ENCODE peak calls at places on chromosomes 4 and X, in six cellular contexts. One of them, this sample, is unnamed.

GRCh38 chr4:93184093-93184492 is 644.5 kb upstream of the ATOH1 start:
- DNase-seq in GM12878: no peak
- DNase-seq in A549: no peak
- DNase-seq in HepG2: no peak
- DNase-seq in NB4: no peak
- DNase-seq in K562: no peak
- DNase-seq in this sample: no peak

GRCh38 chrX:108270280-108270679 is 167.9 kb downstream of the COL4A6 start:
- DNase-seq in GM12878: no peak
- DNase-seq in A549: peak; percentile 6
- DNase-seq in HepG2: no peak
- DNase-seq in NB4: no peak
- DNase-seq in K562: no peak
- DNase-seq in this sample: no peak

GRCh38 chr4:185242749-185243533 is 33.5 kb downstream of the SNX25 start:
- DNase-seq in GM12878: no peak
- DNase-seq in A549: no peak
- DNase-seq in HepG2: no peak
- DNase-seq in NB4: peak; percentile 14
- DNase-seq in K562: no peak
- DNase-seq in this sample: peak; percentile 57

GRCh38 chr4:183783933-183784622 is 121.0 kb upstream of the STOX2 start:
- DNase-seq in GM12878: no peak
- DNase-seq in A549: no peak
- DNase-seq in HepG2: no peak
- DNase-seq in NB4: no peak
- DNase-seq in K562: no peak
- DNase-seq in this sample: no peak

GRCh38 chrX:23616361-23616760 is 50.9 kb upstream of the PRDX4 start:
- DNase-seq in GM12878: no peak
- DNase-seq in A549: peak; percentile 25
- DNase-seq in HepG2: peak; percentile 0
- DNase-seq in NB4: peak; percentile 29
- DNase-seq in K562: peak; percentile 39
- DNase-seq in this sample: peak; percentile 12

GRCh38 chr4:71648923-71649322 is 135.0 kb downstream of the GC start:
- DNase-seq in GM12878: no peak
- DNase-seq in A549: no peak
- DNase-seq in HepG2: no peak
- DNase-seq in NB4: no peak
- DNase-seq in K562: no peak
- DNase-seq in this sample: no peak

GRCh38 chr4:13706716-13707115 is 79.2 kb upstream of the BOD1L1 start:
- DNase-seq in GM12878: no peak
- DNase-seq in A549: no peak
- DNase-seq in HepG2: no peak
- DNase-seq in NB4: no peak
- DNase-seq in K562: no peak
- DNase-seq in this sample: no peak

GRCh38 chr4:114109776-114110175 is 130.3 kb upstream of the ARSJ start:
- DNase-seq in GM12878: no peak
- DNase-seq in A549: no peak
- DNase-seq in HepG2: no peak
- DNase-seq in NB4: no peak
- DNase-seq in K562: no peak
- DNase-seq in this sample: no peak

GRCh38 chr4:146640459-146641061 is 1.9 kb downstream of the POU4F2 start:
- DNase-seq in GM12878: no peak
- DNase-seq in A549: no peak
- DNase-seq in HepG2: no peak
- DNase-seq in NB4: no peak
- DNase-seq in K562: no peak
- DNase-seq in this sample: no peak

GRCh38 chr4:66300336-66300934 is 630.1 kb upstream of the EPHA5 start:
- DNase-seq in GM12878: no peak
- DNase-seq in A549: no peak
- DNase-seq in HepG2: no peak
- DNase-seq in NB4: no peak
- DNase-seq in K562: no peak
- DNase-seq in this sample: peak; percentile 7

GRCh38 chrX:9538544-9539045 is 73.7 kb downstream of the TBL1X start:
- DNase-seq in GM12878: no peak
- DNase-seq in A549: no peak
- DNase-seq in HepG2: peak; percentile 83
- DNase-seq in NB4: peak; percentile 39
- DNase-seq in K562: no peak
- DNase-seq in this sample: no peak

GRCh38 chr4:140302151-140302859 is 71.1 kb upstream of the SCOC start:
- DNase-seq in GM12878: no peak
- DNase-seq in A549: no peak
- DNase-seq in HepG2: no peak
- DNase-seq in NB4: no peak
- DNase-seq in K562: no peak
- DNase-seq in this sample: no peak

GRCh38 chr4:56184214-56184613 is 203.1 kb downstream of the AASDH start:
- DNase-seq in GM12878: no peak
- DNase-seq in A549: no peak
- DNase-seq in HepG2: no peak
- DNase-seq in NB4: no peak
- DNase-seq in K562: no peak
- DNase-seq in this sample: no peak

GRCh38 chr4:56183344-56183959 is 203.8 kb downstream of the AASDH start:
- DNase-seq in GM12878: peak; percentile 7
- DNase-seq in A549: peak; percentile 18
- DNase-seq in HepG2: no peak
- DNase-seq in NB4: peak; percentile 22
- DNase-seq in K562: peak; percentile 22
- DNase-seq in this sample: peak; percentile 10

GRCh38 chr4:56187601-56188177 is 199.6 kb downstream of the AASDH start:
- DNase-seq in GM12878: no peak
- DNase-seq in A549: no peak
- DNase-seq in HepG2: no peak
- DNase-seq in NB4: no peak
- DNase-seq in K562: no peak
- DNase-seq in this sample: no peak

GRCh38 chr4:56182356-56182755 is 204.9 kb downstream of the AASDH start:
- DNase-seq in GM12878: no peak
- DNase-seq in A549: no peak
- DNase-seq in HepG2: no peak
- DNase-seq in NB4: peak; percentile 80
- DNase-seq in K562: no peak
- DNase-seq in this sample: no peak

DNA sequence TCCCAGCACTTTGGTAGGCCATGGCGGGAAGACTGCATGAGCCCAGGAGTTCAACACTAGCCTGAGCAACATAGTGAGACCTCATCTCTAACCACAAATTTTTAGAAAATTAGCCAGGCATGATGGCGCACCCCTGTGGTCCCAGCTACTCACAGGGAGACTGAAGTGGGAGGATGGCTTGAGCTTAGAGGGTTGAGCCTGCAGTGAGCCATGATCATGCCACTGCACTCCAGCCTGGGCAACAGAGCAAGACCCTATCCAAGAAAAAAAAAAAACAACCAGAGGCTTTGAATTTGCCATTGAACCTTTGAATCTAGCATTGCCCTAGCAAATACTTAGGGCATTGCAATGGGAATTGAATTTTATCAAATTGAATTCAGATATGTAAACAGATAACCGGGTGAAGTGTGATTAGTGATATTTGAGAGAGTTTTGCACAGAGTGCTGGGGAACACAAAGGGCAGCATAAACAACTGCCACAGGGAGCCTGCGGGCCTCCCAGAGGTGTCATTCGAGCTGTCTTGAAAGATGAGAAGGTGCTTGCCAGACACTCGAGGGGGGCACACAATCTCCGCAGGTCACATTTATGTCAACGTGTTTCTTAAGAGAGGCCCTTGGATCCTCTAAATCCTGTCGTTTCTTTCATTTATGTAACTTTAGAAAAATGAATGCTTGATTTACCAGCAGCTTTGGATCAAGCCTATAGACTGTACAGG is 200.3 kb downstream of the AASDH start:
- DNase-seq in GM12878: no peak
- DNase-seq in A549: no peak
- DNase-seq in HepG2: no peak
- DNase-seq in NB4: no peak
- DNase-seq in K562: no peak
- DNase-seq in this sample: no peak
- TF ChIP-seq MYC in GM12878: no peak
- TF ChIP-seq MYC in A549: no peak
- TF ChIP-seq MYC in HepG2: no peak
- TF ChIP-seq MYC in NB4: no peak
- TF ChIP-seq MYC in K562: no peak
- TF ChIP-seq MYC in this sample: no peak

GRCh38 chr4:186901850-186902249 is 178.2 kb upstream of the FAT1 start:
- DNase-seq in GM12878: no peak
- DNase-seq in A549: no peak
- DNase-seq in HepG2: no peak
- DNase-seq in NB4: no peak
- DNase-seq in K562: no peak
- DNase-seq in this sample: no peak

GRCh38 chr4:186900980-186901379 is 177.3 kb upstream of the FAT1 start:
- DNase-seq in GM12878: no peak
- DNase-seq in A549: peak; percentile 8
- DNase-seq in HepG2: peak; percentile 17
- DNase-seq in NB4: no peak
- DNase-seq in K562: no peak
- DNase-seq in this sample: no peak

GRCh38 chr4:186902361-186902760 is 178.7 kb upstream of the FAT1 start:
- DNase-seq in GM12878: no peak
- DNase-seq in A549: no peak
- DNase-seq in HepG2: no peak
- DNase-seq in NB4: no peak
- DNase-seq in K562: no peak
- DNase-seq in this sample: no peak

GRCh38 chr4:186898367-186898766 is 174.7 kb upstream of the FAT1 start:
- DNase-seq in GM12878: no peak
- DNase-seq in A549: no peak
- DNase-seq in HepG2: no peak
- DNase-seq in NB4: no peak
- DNase-seq in K562: no peak
- DNase-seq in this sample: no peak

GRCh38 chr4:186900232-186900900 is 176.7 kb upstream of the FAT1 start:
- DNase-seq in GM12878: no peak
- DNase-seq in A549: peak; percentile 42
- DNase-seq in HepG2: no peak
- DNase-seq in NB4: no peak
- DNase-seq in K562: peak; percentile 67
- DNase-seq in this sample: peak; percentile 91
- TF ChIP-seq MYC in GM12878: no peak
- TF ChIP-seq MYC in A549: no peak
- TF ChIP-seq MYC in HepG2: no peak
- TF ChIP-seq MYC in NB4: no peak
- TF ChIP-seq MYC in K562: no peak
- TF ChIP-seq MYC in this sample: no peak

GRCh38 chrX:87337267-87337666 is 180.3 kb upstream of the KLHL4 start:
- DNase-seq in GM12878: no peak
- DNase-seq in A549: no peak
- DNase-seq in HepG2: no peak
- DNase-seq in NB4: no peak
- DNase-seq in K562: no peak
- DNase-seq in this sample: no peak

DNA sequence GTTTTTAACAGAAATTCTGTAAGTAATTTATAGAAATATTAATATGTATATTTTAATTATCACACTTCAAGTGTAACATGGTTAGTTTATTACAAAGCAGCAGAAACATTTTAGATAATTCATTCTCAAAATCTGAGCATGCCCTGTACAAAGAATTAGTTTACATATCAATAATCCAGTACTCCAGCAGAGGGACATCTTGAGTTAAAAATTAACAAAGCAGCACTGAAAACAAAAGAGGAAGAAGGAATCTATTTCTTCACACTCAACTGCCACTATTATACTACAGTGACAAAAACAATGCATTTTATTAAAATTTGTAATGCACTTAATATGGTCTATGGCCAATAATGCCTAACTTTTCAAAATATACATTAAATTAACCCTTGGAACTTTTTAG is 179.1 kb upstream of the KLHL4 start:
- DNase-seq in GM12878: no peak
- DNase-seq in A549: peak; percentile 33
- DNase-seq in HepG2: peak; percentile 5
- DNase-seq in NB4: peak; percentile 51
- DNase-seq in K562: peak; percentile 2
- DNase-seq in this sample: peak; percentile 50
- TF ChIP-seq MYC in GM12878: no peak
- TF ChIP-seq MYC in A549: no peak
- TF ChIP-seq MYC in HepG2: no peak
- TF ChIP-seq MYC in NB4: no peak
- TF ChIP-seq MYC in K562: no peak
- TF ChIP-seq MYC in this sample: no peak

GRCh38 chrX:21735753-21736127 is 22.2 kb downstream of the SMPX start:
- DNase-seq in GM12878: no peak
- DNase-seq in A549: no peak
- DNase-seq in HepG2: no peak
- DNase-seq in NB4: no peak
- DNase-seq in K562: no peak
- DNase-seq in this sample: no peak

GRCh38 chrX:21740329-21741274 is 17.3 kb downstream of the SMPX start:
- DNase-seq in GM12878: no peak
- DNase-seq in A549: no peak
- DNase-seq in HepG2: peak; percentile 59
- DNase-seq in NB4: no peak
- DNase-seq in K562: no peak
- DNase-seq in this sample: no peak

GRCh38 chrX:21741378-21741777 is 16.5 kb downstream of the SMPX start:
- DNase-seq in GM12878: no peak
- DNase-seq in A549: no peak
- DNase-seq in HepG2: no peak
- DNase-seq in NB4: no peak
- DNase-seq in K562: no peak
- DNase-seq in this sample: no peak

GRCh38 chrX:21738950-21739287 is 19.0 kb downstream of the SMPX start:
- DNase-seq in GM12878: no peak
- DNase-seq in A549: no peak
- DNase-seq in HepG2: no peak
- DNase-seq in NB4: no peak
- DNase-seq in K562: no peak
- DNase-seq in this sample: no peak

DNA sequence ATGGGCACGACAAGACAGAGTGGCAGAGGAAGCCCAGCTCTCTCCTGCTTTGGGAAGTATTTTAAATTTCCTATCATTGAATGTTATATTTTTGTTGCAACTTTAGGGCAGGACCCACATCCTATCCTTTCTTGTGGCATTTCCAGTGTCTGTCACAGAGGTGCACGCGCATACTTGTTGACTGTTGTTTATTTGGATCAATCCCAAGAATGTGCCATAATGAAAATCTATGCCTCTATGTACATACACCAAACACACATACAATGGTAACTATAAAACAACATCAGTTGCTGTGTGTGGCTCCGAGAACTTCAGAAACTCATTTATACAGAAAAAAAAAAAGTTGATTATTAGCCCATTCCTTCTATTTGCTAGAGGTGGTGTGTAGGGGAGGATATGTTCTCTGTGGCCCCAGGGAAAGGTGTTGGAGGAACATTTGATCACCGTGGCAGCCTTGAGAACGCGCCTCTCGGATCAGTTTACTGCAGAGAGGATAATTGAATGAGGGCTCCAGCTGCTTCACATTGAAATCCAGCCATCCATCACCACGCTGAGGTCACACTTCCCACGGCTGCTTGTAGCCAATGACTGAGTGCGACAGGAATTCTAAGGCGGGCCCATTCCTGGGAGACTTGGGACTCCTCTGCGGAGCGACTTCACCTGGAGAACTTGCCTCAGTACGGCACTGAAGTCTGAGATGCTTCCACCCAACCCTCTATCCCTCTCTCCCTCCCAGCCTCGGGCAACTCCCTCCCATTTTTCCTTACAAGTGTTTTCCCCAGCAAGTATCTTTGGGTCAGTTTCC is 19.6 kb downstream of the SMPX start:
- DNase-seq in GM12878: no peak
- DNase-seq in A549: peak; percentile 2
- DNase-seq in HepG2: no peak
- DNase-seq in NB4: no peak
- DNase-seq in K562: no peak
- DNase-seq in this sample: no peak
- TF ChIP-seq MYC in GM12878: no peak
- TF ChIP-seq MYC in A549: no peak
- TF ChIP-seq MYC in HepG2: no peak
- TF ChIP-seq MYC in NB4: no peak
- TF ChIP-seq MYC in K562: no peak
- TF ChIP-seq MYC in this sample: no peak

This sample was measured in endothelial cell of umbilical vein.